ENCODE peak calls at places on chromosomes 16 and 17, in nine cellular contexts. I is A549, R is activated T-cell treated with anti-CD3 and anti-CD28 coated beads for 1 hour, Z is ELR, N is amniotic stem cell, G is skeletal muscle cell, K is choroid plexus epithelial cell, W is T-helper 9 cell, V is MCF 10A. Q is an unnamed sample.

GRCh38 chr16:1773703-1774455 is 945 bp upstream of the MRPS34 start:
- DNase-seq in W (no peak), G (no peak), N (no peak), K (peak), R (no peak), Z (peak), I (no peak), V (peak), Q (peak)

GRCh38 chr16:14476183-14476582 is 153.9 kb downstream of the PARN start:
- DNase-seq in R (no peak), N (no peak), K (no peak), W (no peak), V (no peak), G (no peak), Z (no peak), I (no peak), Q (peak)

GRCh38 chr16:23950291-23950894 is 114.6 kb downstream of the PRKCB start:
- DNase-seq in I (no peak), W (no peak), N (no peak), Z (no peak), R (no peak), K (no peak), V (no peak), G (no peak), Q (peak)

GRCh38 chr17:37547986-37548385 is 58.3 kb downstream of the DUSP14 start:
- DNase-seq in W (no peak), R (no peak), I (no peak), N (no peak), V (no peak), Z (no peak), K (no peak), G (no peak), Q (no peak)

GRCh38 chr16:15536813-15537212 is 102.4 kb downstream of the BMERB1 start:
- DNase-seq in V (no peak), K (no peak), I (no peak), W (no peak), R (no peak), Z (no peak), G (no peak), N (no peak), Q (peak)

GRCh38 chr17:65072577-65073178 is 16.1 kb upstream of the GNA13 start:
- DNase-seq in K (no peak), W (no peak), N (no peak), R (no peak), Z (no peak), I (peak), V (no peak), G (no peak), Q (no peak)

GRCh38 chr17:75641343-75641742 is 8.1 kb downstream of the SMIM5 start:
- DNase-seq in Z (no peak), N (no peak), K (no peak), G (no peak), V (no peak), W (no peak), I (no peak), R (no peak), Q (no peak)

GRCh38 chr17:48767263-48767774 is 38.8 kb upstream of the HOXB13 start:
- DNase-seq in G (no peak), Z (no peak), R (no peak), N (no peak), W (no peak), K (no peak), I (no peak), V (no peak), Q (no peak)

GRCh38 chr17:35341465-35341992 is 31.9 kb downstream of the SLFN11 start:
- DNase-seq in W (no peak), G (no peak), K (no peak), R (no peak), Z (no peak), I (no peak), N (no peak), V (no peak), Q (no peak)

GRCh38 chr17:69567130-69567529 is 152.6 kb downstream of the MAP2K6 start:
- DNase-seq in Z (peak), R (no peak), W (no peak), G (no peak), N (no peak), V (peak), I (no peak), K (peak), Q (no peak)